ENCODE peak calls at places on chromosomes 2 and 18, in five cellular contexts. I is thoracic aorta, K is tibial nerve, S is left ventricle myocardium inferior, A is aorta. N is an unnamed sample.

GRCh38 chr18:5097116-5097703 is 99.8 kb downstream of the AKAIN1 start:
- DNase-seq in I (no peak), A (no peak), S (no peak), K (no peak), N (no peak)

GRCh38 chr2:3460161-3460560 is 59.2 kb downstream of the ADI1 start:
- DNase-seq in K (no peak), A (no peak), I (no peak), S (no peak), N (no peak)

GRCh38 chr18:2955966-2956521 is 56.9 kb downstream of the LPIN2 start:
- DNase-seq in A (no peak), S (no peak), K (no peak), I (no peak), N (no peak)

GRCh38 chr2:46171441-46171953 is 125.7 kb upstream of the EPAS1 start:
- DNase-seq in K (no peak), S (no peak), A (peak; percentile 24), I (no peak), N (no peak)

GRCh38 chr2:187169108-187169713 is 278.8 kb downstream of the CALCRL start:
- DNase-seq in A (no peak), S (no peak), I (no peak), K (no peak), N (no peak)

GRCh38 chr2:19649785-19650380 is 251.9 kb downstream of the TTC32 start:
- DNase-seq in S (no peak), K (peak; percentile 49), A (peak; percentile 64), I (peak; percentile 38), N (no peak)

GRCh38 chr2:107322406-107322805 is 436.4 kb upstream of the ST6GAL2 start:
- DNase-seq in S (no peak), K (no peak), A (no peak), I (no peak), N (no peak)

GRCh38 chr2:241724259-241724974 is 10.0 kb upstream of the D2HGDH start:
- DNase-seq in I (no peak), K (no peak), A (no peak), S (no peak), N (no peak)

GRCh38 chr2:55961318-55961911 is 37.8 kb upstream of the EFEMP1 start:
- DNase-seq in I (no peak), S (no peak), A (no peak), K (peak; percentile 52), N (no peak)

GRCh38 chr2:55168221-55169154 is 63.6 kb downstream of the CLHC1 start:
- DNase-seq in K (peak; percentile 80), A (peak; percentile 67), S (no peak), I (no peak), N (peak; percentile 11)

GRCh38 chr2:115165529-115166109 is 723.2 kb downstream of the DPP10 start:
- DNase-seq in A (no peak), S (no peak), I (no peak), K (peak; percentile 32), N (no peak)

GRCh38 chr2:46676198-46676597 is 196.8 kb downstream of the TMEM247 start:
- DNase-seq in S (no peak), I (no peak), K (no peak), A (no peak), N (no peak)

GRCh38 chr18:49446481-49446880 is 14.0 kb downstream of the DYM start:
- DNase-seq in I (no peak), S (no peak), K (no peak), A (no peak), N (no peak)

GRCh38 chr2:132465917-132466316 is 49.3 kb downstream of the GPR39 start:
- DNase-seq in K (no peak), S (no peak), I (no peak), A (no peak), N (no peak)

GRCh38 chr2:40178971-40179370 is 272.9 kb downstream of the SLC8A1 start:
- DNase-seq in S (no peak), A (no peak), K (no peak), I (no peak), N (no peak)

GRCh38 chr2:231250146-231250545 is 51.7 kb downstream of the ARMC9 start:
- DNase-seq in K (no peak), I (no peak), A (no peak), S (no peak), N (no peak)

GRCh38 chr2:30359644-30360167 is 87.3 kb upstream of the LCLAT1 start:
- DNase-seq in K (no peak), I (no peak), A (peak; percentile 77), S (peak; percentile 85), N (no peak)

GRCh38 chr2:151878655-151879563 is 50.7 kb upstream of the ARL5A start:
- DNase-seq in K (no peak), A (no peak), S (no peak), I (no peak), N (no peak)

GRCh38 chr2:6667326-6667725 is 198.4 kb downstream of the CMPK2 start:
- DNase-seq in S (no peak), A (no peak), K (no peak), I (no peak), N (no peak)

GRCh38 chr2:136131484-136131960 is 13.6 kb upstream of the CXCR4 start:
- DNase-seq in A (no peak), I (no peak), K (no peak), S (no peak), N (peak; percentile 43)

GRCh38 chr2:176128172-176129012 is 1.1 kb upstream of the HOXD8 start:
- DNase-seq in S (no peak), K (peak; percentile 16), A (no peak), I (no peak), N (no peak)

GRCh38 chr2:191710411-191710900 is 32.5 kb downstream of the NABP1 start:
- DNase-seq in I (no peak), S (no peak), K (no peak), A (no peak), N (no peak)

GRCh38 chr2:186422226-186422625 is 63.8 kb upstream of the ZC3H15 start:
- DNase-seq in I (peak; percentile 13), K (no peak), A (peak; percentile 63), S (peak; percentile 21), N (no peak)

GRCh38 chr18:49561377-49562193 is at the start of gene LIPG:
- DNase-seq in S (no peak), A (peak; percentile 47), I (no peak), K (no peak), N (peak; percentile 1)

GRCh38 chr2:127576433-127577207 is 41.1 kb downstream of the MYO7B start:
- DNase-seq in S (peak; percentile 83), I (peak; percentile 72), K (peak; percentile 13), A (peak; percentile 90), N (no peak)

GRCh38 chr2:37005118-37005868 is 39.0 kb upstream of the STRN start:
- DNase-seq in K (no peak), A (no peak), I (no peak), S (no peak), N (no peak)

GRCh38 chr18:66495844-66496243 is 108.0 kb downstream of the CDH19 start:
- DNase-seq in A (no peak), I (no peak), K (peak; percentile 32), S (peak; percentile 33), N (no peak)

GRCh38 chr2:237833546-237833945 is 25.9 kb upstream of the RAMP1 start:
- DNase-seq in K (no peak), I (no peak), A (no peak), S (no peak), N (no peak)

GRCh38 chr2:218074031-218074430 is 5.0 kb downstream of the RUFY4 start:
- DNase-seq in I (no peak), A (no peak), K (no peak), S (no peak), N (no peak)

GRCh38 chr2:14285812-14286211 is 346.7 kb upstream of the LRATD1 start:
- DNase-seq in S (no peak), A (no peak), I (no peak), K (no peak), N (no peak)

GRCh38 chr2:241865957-241866858 is 3.3 kb upstream of the RTP5 start:
- DNase-seq in I (no peak), A (no peak), S (no peak), K (no peak), N (no peak)

GRCh38 chr2:127579231-127579630 is 43.7 kb downstream of the MYO7B start:
- DNase-seq in K (no peak), I (no peak), A (no peak), S (no peak), N (no peak)

GRCh38 chr2:66984864-66985263 is 412.3 kb upstream of the ETAA1 start:
- DNase-seq in A (no peak), S (no peak), I (no peak), K (no peak), N (no peak)

GRCh38 chr2:118059919-118060478 is 28.3 kb upstream of the INSIG2 start:
- DNase-seq in I (no peak), A (no peak), K (no peak), S (no peak), N (no peak)

GRCh38 chr2:89780318-89780717 is 1088.8 kb downstream of the RPIA start:
- DNase-seq in S (no peak), K (no peak), I (no peak), A (no peak), N (no peak)

GRCh38 chr2:89775885-89776284 is 1084.4 kb downstream of the RPIA start:
- DNase-seq in I (no peak), K (no peak), S (no peak), A (no peak), N (no peak)
- H3K9me3 ChIP-seq in I (peaks cover 10% of the 10 kb centered on the region), K (peaks cover 87% of the 10 kb centered on the region), S (peaks cover 99% of the 10 kb centered on the region), A (peaks cover 5% of the 10 kb centered on the region), N (peaks cover 62% of the 10 kb centered on the region)

GRCh38 chr2:72908741-72909140 is 8.6 kb upstream of the EMX1 start:
- DNase-seq in S (no peak), A (no peak), K (no peak), I (no peak), N (no peak)
- H3K27me3 ChIP-seq in S (peaks cover 100% of the 10 kb centered on the region), A (peaks cover 3% of the 10 kb centered on the region), K (no peaks in the 10 kb centered on the region), I (peaks cover 17% of the 10 kb centered on the region), N (peaks cover 80% of the 10 kb centered on the region)

GRCh38 chr18:318791-319291 is 51.0 kb upstream of the THOC1 start:
- DNase-seq in S (no peak), A (peak; percentile 54), K (no peak), I (no peak), N (no peak)

GRCh38 chr18:326846-327245 is 59.0 kb upstream of the THOC1 start:
- DNase-seq in I (no peak), K (no peak), A (no peak), S (no peak), N (no peak)

GRCh38 chr18:321839-322467 is 54.1 kb upstream of the THOC1 start:
- DNase-seq in S (no peak), K (no peak), I (no peak), A (no peak), N (no peak)

GRCh38 chr18:319745-320144 is 51.9 kb upstream of the THOC1 start:
- DNase-seq in I (no peak), K (no peak), S (no peak), A (no peak), N (no peak)

GRCh38 chr18:323253-323622 is 55.4 kb upstream of the THOC1 start:
- DNase-seq in I (no peak), K (no peak), S (no peak), A (no peak), N (no peak)
- H3K9me3 ChIP-seq in I (no peaks in the 10 kb centered on the region), K (no peaks in the 10 kb centered on the region), S (no peaks in the 10 kb centered on the region), A (no peaks in the 10 kb centered on the region), N (no peaks in the 10 kb centered on the region)

DNA sequence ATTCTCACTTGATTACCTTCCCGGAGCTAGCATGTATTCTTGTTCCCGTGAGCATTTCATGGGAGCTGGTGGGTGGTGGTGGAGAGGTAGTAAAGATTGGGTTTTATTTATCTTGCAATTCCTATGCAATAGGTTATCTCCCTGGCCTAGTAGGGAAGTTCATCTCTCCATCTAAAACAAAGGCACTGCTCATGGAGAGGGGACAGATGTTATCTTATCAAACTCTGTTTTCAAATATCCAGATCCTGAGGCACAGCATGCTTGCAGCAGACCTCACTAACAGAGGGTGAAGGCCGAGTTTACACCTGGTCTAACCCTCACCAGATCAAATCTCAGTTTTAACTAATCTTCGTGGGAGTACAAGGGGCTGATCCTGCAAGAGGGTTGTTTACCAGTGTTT is 98.9 kb downstream of the CYRIA start:
- DNase-seq in A (no peak), S (no peak), K (no peak), I (no peak), N (no peak)
- H3K27me3 ChIP-seq in A (no peaks in the 10 kb centered on the region), S (no peaks in the 10 kb centered on the region), K (no peaks in the 10 kb centered on the region), I (no peaks in the 10 kb centered on the region), N (no peaks in the 10 kb centered on the region)

N was measured in CD4-positive, alpha-beta T cell.